ENCODE peak calls at places on chromosomes 7 and 10, in four cellular contexts. C is mucosa of gallbladder, T is cardiac muscle cell, Y is iPS DF 6.9. R is an unnamed sample.

GRCh38 chr7:1320616-1321289 is 88.1 kb downstream of the UNCX start:
- DNase-seq in C (no peak), T (no peak), Y (no peak), R (no peak)

GRCh38 chr10:129742742-129743550 is 221.1 kb downstream of the EBF3 start:
- DNase-seq in Y (no peak), C (peak), T (no peak), R (no peak)

GRCh38 chr10:51176976-51177690 is 102.8 kb downstream of the PRKG1 start:
- DNase-seq in T (no peak), Y (no peak), C (no peak), R (no peak)

GRCh38 chr7:521221-522070 is 1.8 kb upstream of the PDGFA start:
- DNase-seq in Y (no peak), T (peak), C (peak), R (no peak)

GRCh38 chr10:131820626-131821025 is 80.2 kb upstream of the PPP2R2D start:
- DNase-seq in T (no peak), C (no peak), Y (no peak), R (no peak)

GRCh38 chr10:21533577-21534475 is at the start of gene MLLT10:
- DNase-seq in Y (peak), T (peak), C (peak), R (peak)

GRCh38 chr10:42367532-42368230 is 270.7 kb downstream of the ZNF33B start:
- DNase-seq in Y (peak), T (no peak), C (peak), R (peak)

GRCh38 chr7:76340617-76341131 is 18.1 kb downstream of the YWHAG start:
- DNase-seq in T (no peak), C (no peak), Y (no peak), R (no peak)

GRCh38 chr10:74213571-74214162 is 62.6 kb downstream of the ADK start:
- DNase-seq in Y (no peak), T (peak), C (no peak), R (no peak)